ENCODE peak calls at places on chromosome 16, in seven cellular contexts. O, I, P, B, F, Q and R are unnamed samples.

GRCh38 chr16:23124315-23124714 is 24.9 kb downstream of the USP31 start:
- DNase-seq in O (no peak), F (peak; percentile 56), Q (peak; percentile 83), B (no peak), I (peak; percentile 92), P (peak; percentile 85), R (no peak)

GRCh38 chr16:77660311-77660710 is 62.0 kb upstream of the NUDT7 start:
- DNase-seq in O (peak; percentile 22), B (no peak), I (peak; percentile 75), Q (peak; percentile 69), P (peak; percentile 52), F (peak; percentile 12), R (no peak)

GRCh38 chr16:67562918-67563707 is 787 bp downstream of the CTCF start:
- DNase-seq in F (no peak), P (peak; percentile 57), Q (peak; percentile 45), I (peak; percentile 51), O (peak; percentile 24), B (peak; percentile 63), R (peak; percentile 58)

GRCh38 chr16:88854306-88855111 is 2.2 kb downstream of the GALNS start:
- DNase-seq in O (no peak), Q (no peak), I (no peak), P (no peak), F (no peak), B (peak; percentile 82), R (peak; percentile 81)

GRCh38 chr16:82078125-82078524 is 43.1 kb downstream of the HSD17B2 start:
- DNase-seq in P (no peak), F (no peak), Q (no peak), O (no peak), I (no peak), B (no peak), R (no peak)

GRCh38 chr16:53932975-53933374 is 229.0 kb downstream of the FTO start:
- DNase-seq in B (no peak), I (no peak), O (no peak), Q (no peak), P (no peak), F (no peak), R (no peak)

GRCh38 chr16:51237861-51238378 is 86.8 kb upstream of the SALL1 start:
- DNase-seq in I (no peak), B (no peak), Q (no peak), O (no peak), F (no peak), P (no peak), R (no peak)

GRCh38 chr16:24776486-24777220 is 47.2 kb downstream of the TNRC6A start:
- DNase-seq in I (peak; percentile 91), Q (peak; percentile 71), P (peak; percentile 79), F (no peak), O (no peak), B (no peak), R (no peak)

GRCh38 chr16:83085660-83086059 is 458.9 kb downstream of the CDH13 start:
- DNase-seq in P (no peak), B (no peak), O (no peak), Q (no peak), F (no peak), I (no peak), R (no peak)

GRCh38 chr16:89668790-89669158 is 11.1 kb downstream of the SPATA33 start:
- DNase-seq in I (no peak), Q (no peak), P (no peak), F (no peak), B (no peak), O (no peak), R (no peak)

GRCh38 chr16:87575027-87575804 is 27.1 kb upstream of the JPH3 start:
- DNase-seq in O (no peak), B (no peak), P (no peak), Q (no peak), F (no peak), I (no peak), R (no peak)

GRCh38 chr16:89884041-89884421 is 10.6 kb downstream of the TCF25 start:
- DNase-seq in F (no peak), P (no peak), B (no peak), O (no peak), Q (no peak), I (no peak), R (no peak)

GRCh38 chr16:76235426-76235825 is 41.8 kb upstream of the CNTNAP4 start:
- DNase-seq in F (no peak), Q (no peak), I (no peak), B (no peak), O (no peak), P (no peak), R (no peak)

GRCh38 chr16:28188085-28188916 is 23.5 kb downstream of the XPO6 start:
- DNase-seq in F (no peak), I (no peak), Q (peak; percentile 14), O (no peak), B (peak; percentile 63), P (no peak), R (peak; percentile 53)

GRCh38 chr16:28186752-28187151 is 25.0 kb downstream of the XPO6 start:
- DNase-seq in B (no peak), F (no peak), P (peak; percentile 49), I (peak; percentile 57), Q (no peak), O (no peak), R (no peak)

GRCh38 chr16:28184625-28185024 is 27.1 kb downstream of the XPO6 start:
- DNase-seq in O (no peak), F (no peak), P (no peak), B (no peak), Q (no peak), I (no peak), R (no peak)

GRCh38 chr16:28189237-28189636 is 22.5 kb downstream of the XPO6 start:
- DNase-seq in O (no peak), I (peak; percentile 52), P (no peak), Q (no peak), B (no peak), F (no peak), R (no peak)

GRCh38 chr16:28187595-28188004 is 24.2 kb downstream of the XPO6 start:
- DNase-seq in F (no peak), Q (no peak), B (peak; percentile 53), O (no peak), P (no peak), I (no peak), R (no peak)
- TF ChIP-seq CTCF in F (no peak), Q (no peak), B (no peak), O (no peak), P (no peak), I (no peak), R (no peak)

GRCh38 chr16:74999683-75000480 is 1.1 kb downstream of the ZNRF1 start:
- DNase-seq in O (no peak), I (peak; percentile 27), F (no peak), P (peak; percentile 57), Q (peak; percentile 42), B (peak; percentile 53), R (peak; percentile 64)

GRCh38 chr16:74999208-74999682 is 421 bp downstream of the ZNRF1 start:
- DNase-seq in O (no peak), Q (no peak), F (no peak), P (peak; percentile 25), I (peak; percentile 11), B (peak; percentile 79), R (peak; percentile 66)

GRCh38 chr16:75002474-75002873 is 3.6 kb downstream of the ZNRF1 start:
- DNase-seq in B (no peak), F (no peak), I (no peak), O (no peak), P (peak; percentile 23), Q (no peak), R (no peak)

GRCh38 chr16:74998481-74999207 is at the start of gene ZNRF1:
- DNase-seq in O (peak; percentile 70), P (peak; percentile 70), B (peak; percentile 97), Q (peak; percentile 82), I (peak; percentile 78), F (no peak), R (peak; percentile 95)

GRCh38 chr16:75000481-75001081 is 1.8 kb downstream of the ZNRF1 start:
- DNase-seq in F (no peak), P (peak; percentile 27), O (no peak), I (peak; percentile 46), Q (peak; percentile 24), B (no peak), R (no peak)
- TF ChIP-seq CTCF in F (no peak), P (no peak), O (no peak), I (no peak), Q (no peak), B (no peak), R (no peak)

GRCh38 chr16:10565167-10565566 is 15.2 kb downstream of the EMP2 start:
- DNase-seq in F (no peak), B (no peak), P (peak; percentile 33), I (peak; percentile 34), O (no peak), Q (peak; percentile 13), R (no peak)

GRCh38 chr16:10564591-10564990 is 15.8 kb downstream of the EMP2 start:
- DNase-seq in I (no peak), F (no peak), P (no peak), B (no peak), O (no peak), Q (no peak), R (no peak)

GRCh38 chr16:10569629-10570028 is 10.8 kb downstream of the EMP2 start:
- DNase-seq in Q (no peak), P (peak; percentile 72), I (no peak), F (no peak), O (no peak), B (no peak), R (no peak)

GRCh38 chr16:10562361-10562899 is 18.0 kb downstream of the EMP2 start:
- DNase-seq in B (no peak), Q (no peak), O (no peak), I (no peak), F (no peak), P (no peak), R (no peak)

DNA sequence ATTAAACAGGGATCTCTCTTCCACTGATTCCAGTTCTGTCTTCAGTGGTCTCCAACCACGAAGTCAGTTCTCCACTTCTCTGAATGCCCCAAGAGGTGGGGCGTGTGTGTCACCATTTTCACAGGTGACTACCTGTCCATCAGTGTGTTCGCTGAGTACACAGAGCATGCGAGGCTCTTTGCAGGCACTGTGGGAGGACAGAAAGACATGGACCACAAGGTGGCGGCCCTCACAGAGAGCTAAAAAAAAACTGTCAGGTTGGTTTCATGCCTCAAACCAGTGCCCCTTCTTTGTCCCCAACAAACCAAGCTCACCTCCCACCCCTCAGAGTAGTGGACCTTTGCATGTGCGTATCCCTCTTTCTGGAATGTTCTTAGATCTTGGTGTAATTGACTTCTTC is 13.8 kb downstream of the EMP2 start:
- DNase-seq in P (no peak), O (no peak), Q (no peak), B (no peak), I (no peak), F (no peak), R (no peak)
- TF ChIP-seq CTCF in P (no peak), O (no peak), Q (no peak), B (peak; percentile 5), I (no peak), F (no peak), R (no peak)

GRCh38 chr16:28876016-28876659 is 2.1 kb upstream of the ATP2A1 start:
- DNase-seq in F (no peak), I (no peak), B (no peak), Q (no peak), P (no peak), O (no peak), R (no peak)

GRCh38 chr16:28876973-28877641 is 1.2 kb upstream of the ATP2A1 start:
- DNase-seq in F (no peak), Q (no peak), O (no peak), P (no peak), I (no peak), B (peak; percentile 41), R (no peak)

GRCh38 chr16:28873543-28874201 is 4.6 kb upstream of the ATP2A1 start:
- DNase-seq in O (no peak), Q (peak; percentile 14), P (no peak), B (peak; percentile 81), I (peak; percentile 21), F (no peak), R (peak; percentile 82)

GRCh38 chr16:28874406-28874805 is 3.9 kb upstream of the ATP2A1 start:
- DNase-seq in O (no peak), B (no peak), P (no peak), Q (no peak), F (no peak), I (no peak), R (no peak)

GRCh38 chr16:28875134-28876015 is 2.9 kb upstream of the ATP2A1 start:
- DNase-seq in Q (no peak), B (no peak), F (no peak), I (no peak), O (no peak), P (no peak), R (no peak)
- TF ChIP-seq CTCF in Q (no peak), B (no peak), F (no peak), I (no peak), O (no peak), P (peak; percentile 10), R (no peak)